ENCODE peak calls at places on chromosome 7, in seven cellular contexts. One of them, this sample, is unnamed.
A peak's percentile ranks its signal among the peaks of the same experiment; 100 is the strongest.

GRCh38 chr7:33733865-33734650 is 171.3 kb upstream of the BMPER start:
- DNase-seq in K562: no peak
- DNase-seq in HepG2: no peak
- DNase-seq in SK-N-SH: no peak
- DNase-seq in GM12878: no peak
- DNase-seq in HCT116: no peak
- DNase-seq in H1: no peak
- DNase-seq in this sample: no peak

GRCh38 chr7:43590862-43591550 is 8.1 kb downstream of the STK17A start:
- DNase-seq in K562: no peak
- DNase-seq in HepG2: no peak
- DNase-seq in HCT116: no peak
- DNase-seq in H1: no peak
- DNase-seq in SK-N-SH: no peak
- DNase-seq in GM12878: peak; percentile 87
- DNase-seq in this sample: no peak

GRCh38 chr7:155266440-155266839 is 31.2 kb upstream of the INSIG1 start:
- DNase-seq in K562: no peak
- DNase-seq in SK-N-SH: no peak
- DNase-seq in GM12878: no peak
- DNase-seq in HCT116: no peak
- DNase-seq in H1: no peak
- DNase-seq in HepG2: no peak
- DNase-seq in this sample: no peak

GRCh38 chr7:85292908-85293576 is 106.2 kb upstream of the SEMA3D start:
- DNase-seq in HCT116: no peak
- DNase-seq in HepG2: no peak
- DNase-seq in SK-N-SH: no peak
- DNase-seq in GM12878: no peak
- DNase-seq in H1: no peak
- DNase-seq in K562: no peak
- DNase-seq in this sample: no peak

GRCh38 chr7:4211261-4211660 is 470.8 kb upstream of the FOXK1 start:
- DNase-seq in HCT116: no peak
- DNase-seq in SK-N-SH: no peak
- DNase-seq in HepG2: no peak
- DNase-seq in H1: no peak
- DNase-seq in K562: no peak
- DNase-seq in GM12878: no peak
- DNase-seq in this sample: no peak

GRCh38 chr7:88278881-88279280 is 27.8 kb downstream of the STEAP4 start:
- DNase-seq in SK-N-SH: no peak
- DNase-seq in GM12878: no peak
- DNase-seq in HCT116: no peak
- DNase-seq in H1: no peak
- DNase-seq in K562: no peak
- DNase-seq in HepG2: no peak
- DNase-seq in this sample: peak; percentile 41

GRCh38 chr7:93574646-93575554 is at the start of gene CALCR:
- DNase-seq in SK-N-SH: peak; percentile 71
- DNase-seq in K562: no peak
- DNase-seq in GM12878: no peak
- DNase-seq in HCT116: no peak
- DNase-seq in H1: peak; percentile 73
- DNase-seq in HepG2: no peak
- DNase-seq in this sample: peak; percentile 60

GRCh38 chr7:116499168-116500070 is at the start of gene CAV2:
- DNase-seq in K562: peak; percentile 91
- DNase-seq in HCT116: peak; percentile 74
- DNase-seq in HepG2: no peak
- DNase-seq in GM12878: no peak
- DNase-seq in SK-N-SH: peak; percentile 64
- DNase-seq in H1: peak; percentile 69
- DNase-seq in this sample: no peak

GRCh38 chr7:34949356-34949755 is 87.9 kb downstream of the DPY19L1 start:
- DNase-seq in SK-N-SH: no peak
- DNase-seq in HepG2: no peak
- DNase-seq in HCT116: no peak
- DNase-seq in H1: no peak
- DNase-seq in GM12878: no peak
- DNase-seq in K562: no peak
- DNase-seq in this sample: no peak

GRCh38 chr7:13309535-13309934 is 622.1 kb downstream of the ARL4A start:
- DNase-seq in H1: no peak
- DNase-seq in SK-N-SH: no peak
- DNase-seq in K562: no peak
- DNase-seq in HepG2: no peak
- DNase-seq in HCT116: no peak
- DNase-seq in GM12878: no peak
- DNase-seq in this sample: no peak

GRCh38 chr7:89133357-89133756 is 337.8 kb upstream of the TEX47 start:
- DNase-seq in HCT116: no peak
- DNase-seq in K562: no peak
- DNase-seq in GM12878: no peak
- DNase-seq in H1: no peak
- DNase-seq in SK-N-SH: no peak
- DNase-seq in HepG2: no peak
- DNase-seq in this sample: no peak

GRCh38 chr7:128264477-128264876 is 23.4 kb downstream of the LEP start:
- DNase-seq in SK-N-SH: no peak
- DNase-seq in GM12878: no peak
- DNase-seq in K562: no peak
- DNase-seq in HepG2: no peak
- DNase-seq in H1: no peak
- DNase-seq in HCT116: no peak
- DNase-seq in this sample: no peak

GRCh38 chr7:87507446-87507845 is 32.0 kb upstream of the ABCB4 start:
- DNase-seq in HCT116: no peak
- DNase-seq in SK-N-SH: no peak
- DNase-seq in GM12878: no peak
- DNase-seq in H1: no peak
- DNase-seq in K562: no peak
- DNase-seq in HepG2: peak; percentile 16
- DNase-seq in this sample: no peak

GRCh38 chr7:105677803-105678583 is 96.7 kb upstream of the EFCAB10 start:
- DNase-seq in GM12878: peak; percentile 45
- DNase-seq in H1: no peak
- DNase-seq in HepG2: no peak
- DNase-seq in SK-N-SH: no peak
- DNase-seq in HCT116: no peak
- DNase-seq in K562: no peak
- DNase-seq in this sample: no peak

GRCh38 chr7:127447326-127447945 is 54.9 kb upstream of the ZNF800 start:
- DNase-seq in GM12878: peak; percentile 28
- DNase-seq in HepG2: peak; percentile 64
- DNase-seq in HCT116: peak; percentile 74
- DNase-seq in K562: peak; percentile 75
- DNase-seq in H1: peak; percentile 67
- DNase-seq in SK-N-SH: peak; percentile 42
- DNase-seq in this sample: peak; percentile 46

GRCh38 chr7:146414872-146415271 is 298.3 kb downstream of the CNTNAP2 start:
- DNase-seq in GM12878: no peak
- DNase-seq in HCT116: no peak
- DNase-seq in H1: no peak
- DNase-seq in SK-N-SH: no peak
- DNase-seq in K562: no peak
- DNase-seq in HepG2: no peak
- DNase-seq in this sample: no peak

GRCh38 chr7:141053626-141054025 is 20.2 kb upstream of the TMEM178B start:
- DNase-seq in HCT116: no peak
- DNase-seq in H1: no peak
- DNase-seq in SK-N-SH: no peak
- DNase-seq in K562: no peak
- DNase-seq in HepG2: no peak
- DNase-seq in GM12878: no peak
- DNase-seq in this sample: no peak

GRCh38 chr7:92691578-92691977 is 101.4 kb upstream of the FAM133B start:
- DNase-seq in HepG2: peak; percentile 68
- DNase-seq in H1: no peak
- DNase-seq in HCT116: peak; percentile 52
- DNase-seq in K562: peak; percentile 35
- DNase-seq in SK-N-SH: peak; percentile 43
- DNase-seq in GM12878: peak; percentile 37
- DNase-seq in this sample: peak; percentile 68

GRCh38 chr7:81029523-81029922 is 110.7 kb upstream of the SEMA3C start:
- DNase-seq in H1: no peak
- DNase-seq in SK-N-SH: peak; percentile 42
- DNase-seq in K562: no peak
- DNase-seq in HCT116: no peak
- DNase-seq in HepG2: no peak
- DNase-seq in GM12878: no peak
- DNase-seq in this sample: no peak

GRCh38 chr7:105439174-105439893 is 50.6 kb upstream of the SRPK2 start:
- DNase-seq in HCT116: no peak
- DNase-seq in GM12878: no peak
- DNase-seq in HepG2: peak; percentile 30
- DNase-seq in H1: no peak
- DNase-seq in K562: peak; percentile 71
- DNase-seq in SK-N-SH: peak; percentile 32
- DNase-seq in this sample: peak; percentile 70

GRCh38 chr7:129615018-129615417 is 3.5 kb downstream of the NRF1 start:
- DNase-seq in HCT116: no peak
- DNase-seq in K562: no peak
- DNase-seq in GM12878: peak; percentile 51
- DNase-seq in SK-N-SH: no peak
- DNase-seq in H1: no peak
- DNase-seq in HepG2: peak; percentile 68
- DNase-seq in this sample: no peak
- TF ChIP-seq JUND in HCT116: no peak
- TF ChIP-seq JUND in K562: no peak
- TF ChIP-seq JUND in GM12878: no peak
- TF ChIP-seq JUND in SK-N-SH: no peak
- TF ChIP-seq JUND in H1: no peak
- TF ChIP-seq JUND in HepG2: no peak
- TF ChIP-seq JUND in this sample: no peak

GRCh38 chr7:45000096-45001032 is at the start of gene CCM2:
- DNase-seq in HepG2: no peak
- DNase-seq in HCT116: no peak
- DNase-seq in GM12878: no peak
- DNase-seq in H1: no peak
- DNase-seq in SK-N-SH: peak; percentile 98
- DNase-seq in K562: no peak
- DNase-seq in this sample: peak; percentile 33
- TF ChIP-seq JUND in HepG2: no peak
- TF ChIP-seq JUND in HCT116: no peak
- TF ChIP-seq JUND in GM12878: no peak
- TF ChIP-seq JUND in H1: no peak
- TF ChIP-seq JUND in SK-N-SH: no peak
- TF ChIP-seq JUND in K562: no peak
- TF ChIP-seq JUND in this sample: no peak

GRCh38 chr7:149864023-149864422 is 9.7 kb upstream of the ATP6V0E2 start:
- DNase-seq in GM12878: no peak
- DNase-seq in HCT116: no peak
- DNase-seq in K562: no peak
- DNase-seq in HepG2: no peak
- DNase-seq in SK-N-SH: no peak
- DNase-seq in H1: no peak
- DNase-seq in this sample: no peak

GRCh38 chr7:149866817-149867447 is 6.8 kb upstream of the ATP6V0E2 start:
- DNase-seq in HepG2: no peak
- DNase-seq in SK-N-SH: no peak
- DNase-seq in H1: no peak
- DNase-seq in K562: no peak
- DNase-seq in GM12878: no peak
- DNase-seq in HCT116: no peak
- DNase-seq in this sample: no peak

GRCh38 chr7:149866139-149866785 is 7.5 kb upstream of the ATP6V0E2 start:
- DNase-seq in SK-N-SH: no peak
- DNase-seq in H1: no peak
- DNase-seq in HCT116: no peak
- DNase-seq in GM12878: no peak
- DNase-seq in HepG2: no peak
- DNase-seq in K562: no peak
- DNase-seq in this sample: no peak

GRCh38 chr7:149864751-149865150 is 9.0 kb upstream of the ATP6V0E2 start:
- DNase-seq in HepG2: no peak
- DNase-seq in HCT116: no peak
- DNase-seq in GM12878: no peak
- DNase-seq in K562: no peak
- DNase-seq in SK-N-SH: no peak
- DNase-seq in H1: no peak
- DNase-seq in this sample: no peak

DNA sequence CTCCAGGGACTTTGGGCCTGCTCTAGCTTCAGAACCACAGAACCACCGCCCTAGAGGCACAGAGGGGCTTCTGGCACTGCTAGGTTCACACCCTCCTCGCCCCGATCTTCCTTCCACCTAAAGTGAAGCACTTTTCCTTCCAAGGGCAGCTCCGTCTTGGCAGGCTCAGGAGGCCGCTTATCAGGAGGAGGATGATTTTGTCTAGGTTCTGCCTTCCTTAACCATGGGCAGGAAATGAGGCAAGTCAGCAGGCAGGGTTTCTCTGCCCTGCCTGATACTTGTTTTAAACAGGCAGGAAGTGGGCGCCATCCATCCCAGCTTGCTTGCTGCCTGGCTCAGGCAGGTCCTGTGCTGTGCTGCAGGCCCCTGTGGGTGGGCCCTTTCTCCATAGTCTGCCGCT is 8.3 kb upstream of the ATP6V0E2 start:
- DNase-seq in K562: no peak
- DNase-seq in SK-N-SH: no peak
- DNase-seq in GM12878: no peak
- DNase-seq in H1: no peak
- DNase-seq in HCT116: no peak
- DNase-seq in HepG2: no peak
- DNase-seq in this sample: no peak
- TF ChIP-seq JUND in K562: no peak
- TF ChIP-seq JUND in SK-N-SH: no peak
- TF ChIP-seq JUND in GM12878: no peak
- TF ChIP-seq JUND in H1: no peak
- TF ChIP-seq JUND in HCT116: no peak
- TF ChIP-seq JUND in HepG2: no peak
- TF ChIP-seq JUND in this sample: no peak

DNA sequence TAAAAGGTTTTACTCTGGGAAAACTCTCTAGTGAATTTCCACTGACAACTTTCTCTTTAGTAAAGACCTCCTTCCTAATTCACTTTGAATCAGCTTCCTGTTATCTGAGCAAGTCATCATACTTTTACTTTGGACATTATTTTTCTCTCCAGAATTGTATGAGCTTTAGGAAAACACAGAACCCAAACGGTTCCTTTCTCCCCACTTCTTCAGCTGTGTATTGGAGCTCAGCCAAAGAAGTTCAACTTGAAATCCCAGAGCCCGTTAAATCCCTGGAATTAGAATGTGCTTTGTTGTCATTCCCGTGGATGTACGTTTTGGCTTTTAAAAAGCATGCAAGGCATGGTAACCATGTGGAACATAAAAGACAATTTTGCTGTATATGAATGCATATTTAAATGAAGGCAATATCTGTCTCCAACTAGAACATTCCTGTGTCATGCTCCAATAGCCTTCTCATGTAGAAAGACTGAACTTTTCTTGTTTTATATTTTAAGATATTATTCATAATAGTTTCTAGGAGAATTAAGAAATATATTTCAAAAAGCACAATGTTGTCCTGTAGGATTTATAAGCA is 46.5 kb downstream of the AGMO start:
- DNase-seq in K562: no peak
- DNase-seq in HCT116: no peak
- DNase-seq in GM12878: no peak
- DNase-seq in SK-N-SH: no peak
- DNase-seq in HepG2: no peak
- DNase-seq in H1: no peak
- DNase-seq in this sample: no peak
- TF ChIP-seq JUND in K562: no peak
- TF ChIP-seq JUND in HCT116: no peak
- TF ChIP-seq JUND in GM12878: no peak
- TF ChIP-seq JUND in SK-N-SH: no peak
- TF ChIP-seq JUND in HepG2: no peak
- TF ChIP-seq JUND in H1: no peak
- TF ChIP-seq JUND in this sample: no peak

This sample was measured in T47D.